ENCODE peak calls at places on chromosomes 11 and 22, in seven cellular contexts. R, Z, V, O, G, I and Y are unnamed samples.

GRCh38 chr11:108870373-108871020 is 205.6 kb downstream of the DDX10 start:
- DNase-seq in O (no peak), R (no peak), I (no peak), V (no peak), Z (no peak), G (peak; percentile 14), Y (no peak)

GRCh38 chr22:17120711-17121234 is 387 bp downstream of the TMEM121B start:
- DNase-seq in R (no peak), G (no peak), V (no peak), O (peak; percentile 76), I (no peak), Z (no peak), Y (no peak)

GRCh38 chr11:47924184-47924671 is 56.1 kb upstream of the PTPRJ start:
- DNase-seq in V (no peak), O (no peak), Z (no peak), R (no peak), G (peak; percentile 48), I (peak; percentile 68), Y (no peak)

GRCh38 chr11:19458231-19458630 is 217.5 kb upstream of the E2F8 start:
- DNase-seq in O (no peak), Z (no peak), G (no peak), R (no peak), V (no peak), I (no peak), Y (no peak)

GRCh38 chr11:67493548-67494370 is 10.9 kb downstream of the AIP start:
- DNase-seq in V (no peak), O (no peak), R (no peak), Z (no peak), G (no peak), I (no peak), Y (peak; percentile 59)

GRCh38 chr11:69000831-69001245 is 12.2 kb downstream of the MRGPRF start:
- DNase-seq in G (peak; percentile 60), R (peak; percentile 8), Z (no peak), V (peak; percentile 49), I (no peak), O (no peak), Y (peak; percentile 60)

GRCh38 chr11:114183041-114183511 is 113.1 kb upstream of the NNMT start:
- DNase-seq in O (no peak), R (no peak), V (peak; percentile 58), G (no peak), Z (no peak), I (no peak), Y (no peak)

GRCh38 chr22:37425800-37426531 is 1.3 kb downstream of the ELFN2 start:
- DNase-seq in V (no peak), I (no peak), G (no peak), R (no peak), O (peak; percentile 76), Z (no peak), Y (peak; percentile 88)

GRCh38 chr11:79708319-79708928 is 267.6 kb upstream of the TENM4 start:
- DNase-seq in I (no peak), G (peak; percentile 19), R (peak; percentile 71), V (peak; percentile 13), O (peak; percentile 72), Z (no peak), Y (peak; percentile 36)

GRCh38 chr22:37431811-37432707 is 4.8 kb upstream of the ELFN2 start:
- DNase-seq in I (no peak), O (no peak), R (no peak), V (no peak), G (peak; percentile 84), Z (no peak), Y (no peak)

GRCh38 chr11:31001432-31001831 is 368.1 kb downstream of the DCDC1 start:
- DNase-seq in G (no peak), O (no peak), I (no peak), R (no peak), Z (no peak), V (no peak), Y (no peak)